ENCODE peak calls at places on chromosomes 11 and 22, in nine cellular contexts. N, K, F, E, O, U, Z, M and D are unnamed samples.

GRCh38 chr11:74196781-74197486 is 25.8 kb downstream of the PPME1 start:
- DNase-seq in K (no peak), U (no peak), N (no peak), M (no peak), O (no peak), F (no peak), E (no peak), Z (no peak), D (no peak)

GRCh38 chr22:20741634-20742581 is 32.0 kb upstream of the SERPIND1 start:
- DNase-seq in N (no peak), F (peak), O (no peak), E (no peak), Z (peak), K (no peak), M (peak), U (peak), D (no peak)

GRCh38 chr11:73950869-73951710 is at the start of gene DNAJB13:
- DNase-seq in M (peak), E (no peak), O (peak), K (peak), F (peak), N (no peak), U (peak), Z (peak), D (no peak)

GRCh38 chr11:17852246-17852645 is 117.7 kb downstream of the KCNC1 start:
- DNase-seq in M (no peak), F (no peak), Z (no peak), N (no peak), E (no peak), U (no peak), O (no peak), K (no peak), D (no peak)

GRCh38 chr11:57982763-57983162 is 40.9 kb upstream of the OR9Q1 start:
- DNase-seq in M (no peak), U (no peak), Z (no peak), N (no peak), O (no peak), F (no peak), K (no peak), E (no peak), D (no peak)

GRCh38 chr11:124536520-124536919 is 6.9 kb downstream of the OR8B12 start:
- DNase-seq in K (no peak), N (no peak), F (peak), U (peak), O (peak), Z (peak), E (no peak), M (peak), D (no peak)

GRCh38 chr11:15757299-15757698 is 599.0 kb downstream of the SOX6 start:
- DNase-seq in N (no peak), E (no peak), F (no peak), M (no peak), Z (no peak), O (no peak), K (no peak), U (peak), D (peak)

GRCh38 chr11:109853156-109853776 is 239.9 kb upstream of the ZC3H12C start:
- DNase-seq in F (no peak), O (no peak), K (no peak), N (no peak), M (peak), E (no peak), U (peak), Z (peak), D (no peak)

GRCh38 chr11:60868682-60869450 is 1.5 kb downstream of the ZP1 start:
- DNase-seq in F (no peak), N (no peak), Z (no peak), O (peak), E (peak), U (no peak), K (peak), M (no peak), D (no peak)

GRCh38 chr11:68150029-68150428 is 28.8 kb upstream of the CHKA start:
- DNase-seq in F (no peak), M (peak), K (no peak), Z (no peak), E (no peak), O (peak), N (no peak), U (peak), D (no peak)

GRCh38 chr11:116861539-116861938 is 24.1 kb upstream of the APOA1 start:
- DNase-seq in M (no peak), E (no peak), Z (no peak), N (no peak), O (no peak), F (no peak), K (no peak), U (no peak), D (no peak)

GRCh38 chr22:48907591-48907990 is 920.1 kb downstream of the BRD1 start:
- DNase-seq in N (no peak), Z (no peak), E (no peak), O (no peak), M (no peak), U (no peak), K (peak), F (no peak), D (no peak)

GRCh38 chr22:46846154-46846831 is 83.8 kb downstream of the TBC1D22A start:
- DNase-seq in Z (no peak), U (no peak), M (no peak), N (no peak), F (no peak), K (no peak), E (no peak), O (no peak), D (no peak)

GRCh38 chr11:17649696-17650600 is 69.4 kb upstream of the MYOD1 start:
- DNase-seq in E (no peak), M (peak), U (no peak), O (no peak), F (no peak), N (no peak), Z (no peak), K (no peak), D (no peak)

GRCh38 chr11:87035976-87036583 is 1.7 kb upstream of the TMEM135 start:
- DNase-seq in M (no peak), O (no peak), F (no peak), Z (no peak), K (no peak), E (no peak), N (no peak), U (no peak), D (no peak)

GRCh38 chr11:87030458-87031054 is 7.2 kb upstream of the TMEM135 start:
- DNase-seq in K (no peak), N (no peak), U (no peak), Z (no peak), E (no peak), F (no peak), M (peak), O (no peak), D (no peak)

GRCh38 chr11:87028688-87029087 is 9.0 kb upstream of the TMEM135 start:
- DNase-seq in N (no peak), U (no peak), Z (no peak), E (no peak), M (no peak), F (no peak), K (no peak), O (no peak), D (no peak)

GRCh38 chr11:87033561-87033960 is 4.2 kb upstream of the TMEM135 start:
- DNase-seq in K (no peak), F (no peak), N (no peak), M (no peak), E (no peak), Z (no peak), O (no peak), U (no peak), D (no peak)

GRCh38 chr11:87031433-87032170 is 6.1 kb upstream of the TMEM135 start:
- DNase-seq in U (no peak), N (no peak), E (no peak), Z (no peak), F (no peak), O (no peak), M (no peak), K (no peak), D (no peak)
- H3K27ac ChIP-seq in U (no peak), N (no peak), E (no peak), Z (no peak), F (no peak), O (no peak), M (no peak), K (no peak), D (no peak)

GRCh38 chr11:393219-394033 is 583 bp upstream of the PKP3 start:
- DNase-seq in U (no peak), O (no peak), M (peak), K (no peak), Z (peak), E (no peak), F (no peak), N (no peak), D (no peak)

GRCh38 chr11:395866-396265 is 1.9 kb downstream of the PKP3 start:
- DNase-seq in O (no peak), K (no peak), U (no peak), N (no peak), F (no peak), M (no peak), E (no peak), Z (no peak), D (no peak)

GRCh38 chr11:392102-392777 is 1.8 kb upstream of the PKP3 start:
- DNase-seq in Z (no peak), E (no peak), N (no peak), K (no peak), U (no peak), O (no peak), M (no peak), F (no peak), D (no peak)

GRCh38 chr11:394858-395655 is 1.0 kb downstream of the PKP3 start:
- DNase-seq in Z (no peak), O (no peak), U (no peak), M (no peak), N (no peak), K (no peak), E (no peak), F (no peak), D (no peak)

GRCh38 chr11:394034-394857 is at the start of gene PKP3:
- DNase-seq in K (no peak), F (no peak), U (peak), E (no peak), M (peak), O (peak), N (no peak), Z (peak), D (no peak)
- TF ChIP-seq POLR2AphosphoS5 in K (no peak), F (no peak), U (peak), E (no peak), M (peak), O (no peak), N (no peak), Z (peak), D (no peak)

GRCh38 chr11:64742940-64743590 is 877 bp downstream of the RASGRP2 start:
- DNase-seq in O (peak), F (peak), M (no peak), U (peak), N (no peak), E (peak), K (peak), Z (no peak), D (no peak)
- H3K4me3 ChIP-seq in O (peak), F (peak), M (peak), U (peak), N (peak), E (peak), K (peak), Z (peak), D (peak)

DNA sequence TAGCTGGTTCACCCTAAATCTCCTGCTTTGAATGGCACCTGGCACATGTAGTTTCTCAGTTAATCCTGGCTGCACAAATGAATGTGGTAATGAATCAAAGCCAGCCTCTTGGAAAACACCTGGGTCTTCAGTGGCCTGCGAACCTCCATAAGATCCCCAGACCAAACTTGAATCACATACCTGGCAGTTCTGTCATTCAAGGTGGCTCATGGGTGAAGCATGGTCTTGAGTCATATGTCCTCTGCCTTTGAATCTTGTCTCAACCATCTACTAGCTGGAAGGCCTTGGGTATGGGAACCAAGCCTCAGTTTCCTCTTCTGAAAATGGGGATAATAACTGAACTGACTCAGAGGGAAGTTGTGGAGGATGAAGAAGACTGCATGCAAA is 549.4 kb downstream of the MIAT start:
- DNase-seq in F (no peak), M (no peak), U (no peak), E (no peak), O (no peak), N (no peak), Z (no peak), K (no peak), D (no peak)
- H3K27ac ChIP-seq in F (no peak), M (no peak), U (no peak), E (no peak), O (no peak), N (no peak), Z (no peak), K (no peak), D (peak)

DNA sequence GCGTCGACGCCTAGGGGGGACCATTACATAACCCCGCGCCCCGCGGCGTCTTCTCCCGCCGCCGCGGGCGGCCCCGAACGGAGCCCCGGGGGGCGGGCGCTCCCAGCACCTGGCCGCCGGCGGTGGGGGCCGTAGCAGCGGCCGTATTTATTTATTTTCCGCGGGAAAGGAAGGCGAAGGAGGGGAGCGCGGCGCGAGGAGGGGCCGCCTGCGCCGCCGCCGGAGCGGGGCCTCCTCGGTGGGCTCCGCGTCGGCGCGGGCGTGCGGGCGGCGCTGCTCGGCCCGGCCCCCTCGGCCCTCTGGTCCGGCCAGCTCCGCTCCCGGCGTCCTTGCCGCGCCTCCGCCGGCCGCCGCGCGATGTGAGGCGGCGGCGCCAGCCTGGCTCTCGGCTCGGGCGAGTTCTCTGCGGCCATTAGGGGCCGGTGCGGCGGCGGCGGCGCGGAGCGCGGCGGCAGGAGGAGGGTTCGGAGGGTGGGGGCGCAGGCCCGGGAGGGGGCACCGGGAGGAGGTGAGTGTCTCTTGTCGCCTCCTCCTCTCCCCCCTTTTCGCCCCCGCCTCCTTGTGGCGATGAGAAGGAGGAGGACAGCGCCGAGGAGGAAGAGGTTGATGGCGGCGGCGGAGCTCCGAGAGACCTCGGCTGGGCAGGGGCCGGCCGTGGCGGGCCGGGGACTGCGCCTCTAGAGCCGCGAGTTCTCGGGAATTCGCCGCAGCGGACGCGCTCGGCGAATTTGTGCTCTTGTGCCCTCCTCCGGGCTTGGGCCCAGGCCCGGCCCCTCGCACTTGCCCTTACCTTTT is at the start of gene EP300:
- DNase-seq in M (peak), E (peak), Z (peak), K (peak), U (peak), O (peak), F (peak), N (peak), D (peak)
- TF ChIP-seq POLR2AphosphoS5 in M (no peak), E (peak), Z (peak), K (peak), U (peak), O (peak), F (peak), N (peak), D (peak)

GRCh38 chr22:42397332-42398246 is 34.6 kb downstream of the NFAM1 start:
- DNase-seq in O (peak), K (peak), U (no peak), M (no peak), F (no peak), E (peak), N (no peak), Z (no peak), D (no peak)

GRCh38 chr22:42401562-42402334 is 30.5 kb downstream of the NFAM1 start:
- DNase-seq in K (no peak), Z (no peak), U (no peak), N (no peak), M (no peak), O (no peak), E (no peak), F (no peak), D (no peak)

GRCh38 chr22:42400811-42401547 is 31.2 kb downstream of the NFAM1 start:
- DNase-seq in O (no peak), U (no peak), M (no peak), N (no peak), K (no peak), F (no peak), Z (no peak), E (no peak), D (no peak)

GRCh38 chr22:42399315-42400271 is 32.6 kb downstream of the NFAM1 start:
- DNase-seq in F (no peak), E (peak), Z (no peak), O (peak), K (no peak), U (peak), N (no peak), M (no peak), D (no peak)

GRCh38 chr22:42396621-42397331 is 35.4 kb downstream of the NFAM1 start:
- DNase-seq in M (no peak), F (no peak), E (peak), O (peak), Z (peak), N (no peak), K (no peak), U (peak), D (no peak)
- H3K4me3 ChIP-seq in M (no peak), F (no peak), E (peak), O (no peak), Z (no peak), N (no peak), K (no peak), U (no peak), D (no peak)

GRCh38 chr11:85923455-85923854 is 68.3 kb downstream of the CCDC83 start:
- DNase-seq in K (no peak), N (no peak), E (no peak), O (no peak), Z (no peak), M (peak), U (no peak), F (no peak), D (no peak)
- H3K27ac ChIP-seq in K (no peak), N (no peak), E (no peak), O (no peak), Z (no peak), M (peak), U (no peak), F (no peak), D (no peak)